ENCODE peak calls at places on chromosomes 5 and 9, in seven cellular contexts. L is activated CD8-positive, alpha-beta memory T cell treated with anti-CD3 and anti-CD28 coated beads, Interleukin-2, amount 50 U/mL, for 48 hours; C is stromal cell of bone marrow; O is mammary epithelial cell; D is GM13977; J is Ammon's horn; V is HTR-8/SVneo. F is an unnamed sample.

GRCh38 chr9:120571443-120572257 is 8.3 kb downstream of the CDK5RAP2 start:
- DNase-seq in L (no peak), C (peak; percentile 60), O (no peak), D (no peak), J (peak; percentile 87), V (no peak), F (no peak)

GRCh38 chr9:5698810-5699556 is 70.1 kb downstream of the RIC1 start:
- DNase-seq in L (no peak), C (no peak), O (no peak), D (no peak), J (no peak), V (no peak), F (no peak)

GRCh38 chr5:127930311-127930710 is 153.3 kb upstream of the SLC12A2 start:
- DNase-seq in L (no peak), C (no peak), O (peak; percentile 62), D (no peak), J (no peak), V (peak; percentile 15), F (no peak)

GRCh38 chr9:113873446-113873845 is 2.7 kb upstream of the ZNF618 start:
- DNase-seq in L (no peak), C (no peak), O (no peak), D (no peak), J (no peak), V (no peak), F (no peak)

GRCh38 chr5:98510111-98510510 is 263.4 kb upstream of the RGMB start:
- DNase-seq in L (no peak), C (no peak), O (peak; percentile 7), D (no peak), J (peak; percentile 67), V (no peak), F (no peak)

GRCh38 chr5:138461343-138462125 is 3.7 kb upstream of the EGR1 start:
- DNase-seq in L (no peak), C (peak; percentile 90), O (peak; percentile 87), D (no peak), J (no peak), V (no peak), F (no peak)

GRCh38 chr5:82365744-82366228 is 87.6 kb upstream of the RPS23 start:
- DNase-seq in L (no peak), C (no peak), O (peak; percentile 100), D (no peak), J (no peak), V (no peak), F (no peak)

GRCh38 chr5:116935561-116936162 is 361.0 kb upstream of the SEMA6A start:
- DNase-seq in L (no peak), C (no peak), O (no peak), D (no peak), J (no peak), V (no peak), F (no peak)

GRCh38 chr5:32734822-32735378 is 23.8 kb downstream of the NPR3 start:
- DNase-seq in L (no peak), C (no peak), O (no peak), D (no peak), J (no peak), V (no peak), F (no peak)

GRCh38 chr9:2570615-2571479 is 50.7 kb upstream of the VLDLR start:
- DNase-seq in L (peak; percentile 61), C (peak; percentile 36), O (peak; percentile 65), D (no peak), J (peak; percentile 29), V (peak; percentile 23), F (peak; percentile 78)

GRCh38 chr9:27460225-27461023 is 63.7 kb upstream of the IFNK start:
- DNase-seq in L (no peak), C (no peak), O (peak; percentile 68), D (peak; percentile 22), J (peak; percentile 40), V (peak; percentile 21), F (peak; percentile 37)

GRCh38 chr5:81854915-81855314 is 104.0 kb upstream of the SSBP2 start:
- DNase-seq in L (no peak), C (no peak), O (no peak), D (no peak), J (no peak), V (no peak), F (no peak)